ENCODE peak calls at places on chromosomes 6 and 20, in six cellular contexts. K is M059J, I is cardiac fibroblast, P is left colon, M is NCI-H774, S is cardiac muscle cell. D is an unnamed sample.

GRCh38 chr20:31484001-31484400 is 8.9 kb downstream of the REM1 start:
- DNase-seq in K (no peak), I (no peak), P (no peak), M (no peak), S (no peak), D (no peak)

GRCh38 chr6:159168536-159169192 is 536 bp upstream of the FNDC1 start:
- DNase-seq in K (no peak), I (peak), P (peak), M (no peak), S (peak), D (peak)

GRCh38 chr20:26208296-26209091 is 511.8 kb upstream of the ZNF337 start:
- DNase-seq in K (no peak), I (no peak), P (no peak), M (no peak), S (peak), D (peak)

GRCh38 chr6:56863366-56863765 is 91.5 kb upstream of the BEND6 start:
- DNase-seq in K (peak), I (peak), P (no peak), M (no peak), S (peak), D (no peak)

GRCh38 chr6:159134701-159135364 is 34.4 kb upstream of the FNDC1 start:
- DNase-seq in K (peak), I (peak), P (peak), M (peak), S (peak), D (peak)

GRCh38 chr6:129890701-129891100 is 29.6 kb upstream of the TMEM244 start:
- DNase-seq in K (peak), I (no peak), P (no peak), M (no peak), S (no peak), D (no peak)

GRCh38 chr6:139710578-139710977 is 336.1 kb upstream of the CITED2 start:
- DNase-seq in K (no peak), I (peak), P (no peak), M (no peak), S (no peak), D (no peak)

GRCh38 chr20:33803921-33804337 is 7.2 kb upstream of the CHMP4B start:
- DNase-seq in K (peak), I (peak), P (no peak), M (no peak), S (peak), D (no peak)

GRCh38 chr6:53974941-53975340 is 136.3 kb upstream of the MLIP start:
- DNase-seq in K (no peak), I (no peak), P (no peak), M (no peak), S (no peak), D (no peak)

GRCh38 chr6:29675561-29675960 is 5.4 kb downstream of the ZFP57 start:
- DNase-seq in K (no peak), I (no peak), P (no peak), M (no peak), S (no peak), D (no peak)

GRCh38 chr6:30198166-30199084 is 14.8 kb downstream of the TRIM26 start:
- DNase-seq in K (no peak), I (no peak), P (no peak), M (no peak), S (no peak), D (no peak)

GRCh38 chr6:56954389-56955170 is at the start of gene BEND6:
- DNase-seq in K (peak), I (peak), P (peak), M (peak), S (peak), D (no peak)

GRCh38 chr6:157724960-157725741 is 97.9 kb upstream of the SNX9 start:
- DNase-seq in K (no peak), I (no peak), P (no peak), M (no peak), S (no peak), D (no peak)

GRCh38 chr6:15770347-15771143 is 107.7 kb upstream of the DTNBP1 start:
- DNase-seq in K (peak), I (peak), P (no peak), M (no peak), S (peak), D (no peak)

GRCh38 chr6:34102099-34102656 is 43.7 kb downstream of the GRM4 start:
- DNase-seq in K (no peak), I (no peak), P (no peak), M (no peak), S (no peak), D (no peak)

GRCh38 chr6:42316390-42316970 is 98.8 kb upstream of the MRPS10 start:
- DNase-seq in K (peak), I (peak), P (peak), M (no peak), S (peak), D (peak)

GRCh38 chr6:16438677-16439615 is 200.6 kb downstream of the GMPR start:
- DNase-seq in K (no peak), I (peak), P (no peak), M (no peak), S (peak), D (no peak)

GRCh38 chr20:45508068-45508886 is 7.1 kb downstream of the SPINT3 start:
- DNase-seq in K (peak), I (no peak), P (no peak), M (no peak), S (no peak), D (no peak)

GRCh38 chr6:84575264-84575663 is 189.1 kb downstream of the TBX18 start:
- DNase-seq in K (peak), I (peak), P (no peak), M (peak), S (peak), D (no peak)

GRCh38 chr6:75824160-75824559 is 75.1 kb downstream of the MYO6 start:
- DNase-seq in K (no peak), I (no peak), P (no peak), M (no peak), S (no peak), D (no peak)

GRCh38 chr6:53728570-53729194 is 63.1 kb upstream of the KLHL31 start:
- DNase-seq in K (peak), I (peak), P (peak), M (peak), S (peak), D (peak)

GRCh38 chr6:2266845-2267244 is 21.4 kb upstream of the GMDS start:
- DNase-seq in K (no peak), I (no peak), P (no peak), M (no peak), S (no peak), D (no peak)

GRCh38 chr6:20490591-20490990 is 43.7 kb upstream of the CDKAL1 start:
- DNase-seq in K (no peak), I (no peak), P (no peak), M (no peak), S (no peak), D (no peak)

GRCh38 chr20:9025643-9026042 is 43.2 kb upstream of the PLCB4 start:
- DNase-seq in K (peak), I (peak), P (no peak), M (no peak), S (peak), D (no peak)

GRCh38 chr20:10469599-10469998 is 34.5 kb downstream of the SLX4IP start:
- DNase-seq in K (peak), I (peak), P (peak), M (peak), S (peak), D (peak)

GRCh38 chr20:49475979-49476378 is 6.5 kb downstream of the KCNB1 start:
- DNase-seq in K (peak), I (peak), P (no peak), M (no peak), S (peak), D (no peak)

D was measured in NT2/D1.